ENCODE peak calls at places on chromosomes 2 and 18, in seven cellular contexts. H, V, X, Q, D, T and E are unnamed samples.

GRCh38 chr2:65999790-66000189 is 435.1 kb upstream of the MEIS1 start:
- DNase-seq in D (no peak), H (no peak), Q (no peak), T (no peak), V (no peak), X (no peak), E (no peak)

GRCh38 chr2:226791056-226791486 is 8.5 kb downstream of the IRS1 start:
- DNase-seq in V (no peak), D (peak; percentile 89), Q (peak; percentile 69), X (no peak), H (peak; percentile 59), T (no peak), E (no peak)

GRCh38 chr2:57575703-57576268 is 470.8 kb upstream of the VRK2 start:
- DNase-seq in Q (no peak), V (no peak), H (no peak), X (no peak), T (no peak), D (no peak), E (no peak)

GRCh38 chr2:119431976-119432881 is 575 bp downstream of the TMEM37 start:
- DNase-seq in X (peak; percentile 78), T (no peak), D (no peak), H (peak; percentile 50), Q (peak; percentile 49), V (peak; percentile 41), E (peak; percentile 77)

GRCh38 chr2:144996225-144996795 is 476.4 kb upstream of the ZEB2 start:
- DNase-seq in Q (no peak), T (no peak), X (no peak), V (no peak), H (no peak), D (no peak), E (no peak)

GRCh38 chr2:194166818-194167217 is 1490.2 kb upstream of the SLC39A10 start:
- DNase-seq in H (no peak), Q (peak; percentile 53), V (no peak), D (no peak), X (no peak), T (no peak), E (no peak)

GRCh38 chr2:213920014-213920413 is 490.8 kb upstream of the VWC2L start:
- DNase-seq in V (no peak), H (no peak), D (no peak), Q (no peak), X (no peak), T (no peak), E (no peak)

GRCh38 chr2:15243762-15244161 is 317.4 kb downstream of the NBAS start:
- DNase-seq in D (no peak), X (no peak), Q (no peak), V (no peak), T (no peak), H (no peak), E (no peak)

GRCh38 chr2:672606-672905 is 4.7 kb downstream of the TMEM18 start:
- DNase-seq in D (no peak), X (no peak), Q (no peak), T (no peak), H (no peak), V (no peak), E (no peak)

DNA sequence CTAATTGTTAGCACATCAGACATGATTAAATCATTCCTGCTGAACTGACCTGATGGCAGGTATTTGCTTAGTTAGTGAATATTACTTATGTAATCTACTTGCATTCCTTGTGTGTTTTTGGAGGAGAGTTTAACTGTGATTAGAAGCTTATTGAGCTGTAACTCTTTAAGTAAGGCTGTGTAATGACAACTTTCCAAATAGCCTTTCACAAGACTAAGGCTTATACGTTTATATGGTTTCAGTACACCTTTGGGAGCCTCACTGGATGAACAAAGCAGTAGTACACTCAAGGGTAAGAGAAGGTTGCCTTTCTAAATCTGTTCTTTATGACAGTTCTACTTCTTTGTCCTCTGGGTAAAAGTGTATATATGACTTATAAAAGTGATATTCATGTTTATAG is 4.3 kb downstream of the ITPRID2 start:
- DNase-seq in D (no peak), T (no peak), X (no peak), H (no peak), Q (no peak), V (no peak), E (no peak)
- H3K4me3 ChIP-seq in D (no peak overlapping the region), T (no peak overlapping the region), X (peak overlapping the region; percentile 43), H (peak overlapping the region; percentile 3), Q (no peak overlapping the region), V (no peak overlapping the region), E (no peak overlapping the region)

GRCh38 chr2:7633556-7634153 is 716.4 kb downstream of the RNF144A start:
- DNase-seq in V (no peak), D (no peak), X (no peak), H (no peak), T (no peak), Q (no peak), E (no peak)
- H3K9me3 ChIP-seq in V (no peaks in the 10 kb centered on the region), D (no peaks in the 10 kb centered on the region), X (no peaks in the 10 kb centered on the region), H (no peaks in the 10 kb centered on the region), T (no peaks in the 10 kb centered on the region), Q (no peaks in the 10 kb centered on the region), E (no peaks in the 10 kb centered on the region)

GRCh38 chr2:217977840-217978535 is 24.8 kb downstream of the TNS1 start:
- DNase-seq in D (no peak), T (peak; percentile 21), X (no peak), Q (no peak), V (no peak), H (no peak), E (no peak)
- H3K4me1 ChIP-seq in D (no peaks in the 10 kb centered on the region), T (peaks cover under 1% of the 10 kb centered on the region), X (peaks cover 43% of the 10 kb centered on the region), Q (peaks cover 10% of the 10 kb centered on the region), V (peaks cover 33% of the 10 kb centered on the region), H (peaks cover 4% of the 10 kb centered on the region), E (no peaks in the 10 kb centered on the region)

GRCh38 chr18:54148151-54148550 is 76.3 kb downstream of the MBD2 start:
- DNase-seq in V (no peak), D (no peak), X (no peak), H (no peak), Q (no peak), T (no peak), E (no peak)

GRCh38 chr18:54147439-54147838 is 77.0 kb downstream of the MBD2 start:
- DNase-seq in T (no peak), D (no peak), Q (no peak), X (no peak), V (no peak), H (no peak), E (no peak)

GRCh38 chr18:54150226-54150625 is 74.2 kb downstream of the MBD2 start:
- DNase-seq in D (no peak), H (no peak), X (no peak), V (no peak), Q (no peak), T (no peak), E (no peak)

GRCh38 chr18:54149078-54149697 is 75.3 kb downstream of the MBD2 start:
- DNase-seq in D (no peak), H (no peak), T (no peak), X (no peak), Q (no peak), V (peak; percentile 29), E (no peak)

DNA sequence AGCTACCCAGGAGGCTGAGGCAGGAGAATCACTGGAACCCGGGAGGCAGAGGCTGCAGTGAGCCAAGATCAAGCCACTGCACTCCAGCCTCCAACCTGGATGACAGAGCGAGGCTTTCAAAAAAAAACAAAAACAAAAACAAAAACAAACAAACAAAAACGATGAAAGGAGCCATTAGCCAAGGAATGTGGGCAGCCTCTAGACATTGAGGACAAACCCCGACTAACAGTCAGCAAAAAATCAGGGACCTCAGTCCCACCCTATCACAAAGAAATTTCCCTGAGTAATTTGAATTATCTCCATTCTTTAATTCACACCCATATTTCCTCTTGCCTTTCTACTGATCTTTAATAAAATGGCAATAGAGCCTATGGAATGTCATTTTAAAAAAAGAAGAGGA is 75.8 kb downstream of the MBD2 start:
- DNase-seq in D (no peak), H (no peak), Q (no peak), V (no peak), X (no peak), T (no peak), E (no peak)
- H3K4me3 ChIP-seq in D (no peak overlapping the region), H (no peak overlapping the region), Q (no peak overlapping the region), V (no peak overlapping the region), X (no peak overlapping the region), T (no peak overlapping the region), E (no peak overlapping the region)

GRCh38 chr2:67038195-67038594 is 358.9 kb upstream of the ETAA1 start:
- DNase-seq in X (no peak), H (no peak), T (no peak), V (no peak), D (no peak), Q (no peak), E (no peak)

GRCh38 chr2:67039701-67040100 is 357.4 kb upstream of the ETAA1 start:
- DNase-seq in H (no peak), X (no peak), Q (no peak), T (no peak), D (no peak), V (no peak), E (no peak)

GRCh38 chr2:67037655-67038054 is 359.5 kb upstream of the ETAA1 start:
- DNase-seq in T (no peak), D (no peak), X (no peak), H (no peak), V (no peak), Q (no peak), E (no peak)

GRCh38 chr2:67041051-67041450 is 356.1 kb upstream of the ETAA1 start:
- DNase-seq in T (no peak), Q (no peak), X (no peak), H (no peak), D (no peak), V (no peak), E (no peak)

GRCh38 chr2:67039058-67039457 is 358.1 kb upstream of the ETAA1 start:
- DNase-seq in T (no peak), X (no peak), Q (no peak), H (no peak), D (no peak), V (no peak), E (no peak)
- H3K9me3 ChIP-seq in T (no peaks in the 10 kb centered on the region), X (no peaks in the 10 kb centered on the region), Q (no peaks in the 10 kb centered on the region), H (no peaks in the 10 kb centered on the region), D (no peaks in the 10 kb centered on the region), V (no peaks in the 10 kb centered on the region), E (no peaks in the 10 kb centered on the region)

GRCh38 chr2:117607202-117607601 is 207.3 kb upstream of the DDX18 start:
- DNase-seq in Q (no peak), V (no peak), D (no peak), X (no peak), T (no peak), H (no peak), E (no peak)

GRCh38 chr2:117603569-117603968 is 210.9 kb upstream of the DDX18 start:
- DNase-seq in X (no peak), V (no peak), D (no peak), Q (peak; percentile 13), H (no peak), T (no peak), E (no peak)
- H3K4me1 ChIP-seq in X (no peaks in the 10 kb centered on the region), V (no peaks in the 10 kb centered on the region), D (no peaks in the 10 kb centered on the region), Q (peaks cover 18% of the 10 kb centered on the region), H (no peaks in the 10 kb centered on the region), T (no peaks in the 10 kb centered on the region), E (no peaks in the 10 kb centered on the region)

GRCh38 chr2:154375625-154376020 is 322.9 kb upstream of the KCNJ3 start:
- DNase-seq in V (no peak), T (no peak), D (no peak), H (no peak), X (no peak), Q (peak; percentile 70), E (no peak)
- H3K4me3 ChIP-seq in V (no peak overlapping the region), T (no peak overlapping the region), D (no peak overlapping the region), H (no peak overlapping the region), X (no peak overlapping the region), Q (no peak overlapping the region), E (no peak overlapping the region)